ENCODE peak calls at places on chromosomes 11 and 22, in ten cellular contexts. One of them, this sample, is unnamed.

GRCh38 chr22:39110631-39111561 is 13.9 kb downstream of the APOBEC3H start:
- DNase-seq in Panc1: no peak
- DNase-seq in GM06990: no peak
- DNase-seq in HEK293T: no peak
- DNase-seq in T-cell: no peak
- DNase-seq in renal cortical epithelial cell: peak
- DNase-seq in Ammon's horn: no peak
- DNase-seq in fibroblast of lung: no peak
- DNase-seq in CD8-positive, alpha-beta T cell: no peak
- DNase-seq in naive thymus-derived CD8-positive, alpha-beta T cell: no peak
- DNase-seq in this sample: no peak

GRCh38 chr11:129257512-129257911 is 65.4 kb upstream of the ARHGAP32 start:
- DNase-seq in renal cortical epithelial cell: peak
- DNase-seq in HEK293T: no peak
- DNase-seq in fibroblast of lung: no peak
- DNase-seq in naive thymus-derived CD8-positive, alpha-beta T cell: no peak
- DNase-seq in Panc1: no peak
- DNase-seq in GM06990: no peak
- DNase-seq in T-cell: no peak
- DNase-seq in Ammon's horn: no peak
- DNase-seq in CD8-positive, alpha-beta T cell: no peak
- DNase-seq in this sample: no peak

GRCh38 chr22:30636226-30637077 is 871 bp downstream of the SLC35E4 start:
- DNase-seq in fibroblast of lung: peak
- DNase-seq in CD8-positive, alpha-beta T cell: peak
- DNase-seq in GM06990: no peak
- DNase-seq in naive thymus-derived CD8-positive, alpha-beta T cell: no peak
- DNase-seq in renal cortical epithelial cell: no peak
- DNase-seq in Panc1: no peak
- DNase-seq in T-cell: no peak
- DNase-seq in HEK293T: no peak
- DNase-seq in Ammon's horn: peak
- DNase-seq in this sample: no peak

GRCh38 chr11:8366316-8366715 is 102.6 kb upstream of the LMO1 start:
- DNase-seq in fibroblast of lung: no peak
- DNase-seq in Ammon's horn: no peak
- DNase-seq in CD8-positive, alpha-beta T cell: no peak
- DNase-seq in renal cortical epithelial cell: no peak
- DNase-seq in GM06990: no peak
- DNase-seq in HEK293T: no peak
- DNase-seq in T-cell: no peak
- DNase-seq in Panc1: no peak
- DNase-seq in naive thymus-derived CD8-positive, alpha-beta T cell: no peak
- DNase-seq in this sample: no peak

GRCh38 chr11:44754876-44755552 is 28.3 kb downstream of the TSPAN18 start:
- DNase-seq in fibroblast of lung: no peak
- DNase-seq in GM06990: no peak
- DNase-seq in Panc1: no peak
- DNase-seq in HEK293T: no peak
- DNase-seq in T-cell: no peak
- DNase-seq in renal cortical epithelial cell: no peak
- DNase-seq in naive thymus-derived CD8-positive, alpha-beta T cell: no peak
- DNase-seq in Ammon's horn: no peak
- DNase-seq in CD8-positive, alpha-beta T cell: no peak
- DNase-seq in this sample: no peak

GRCh38 chr11:74278721-74279148 is 32.7 kb downstream of the P4HA3 start:
- DNase-seq in fibroblast of lung: peak
- DNase-seq in Ammon's horn: no peak
- DNase-seq in GM06990: no peak
- DNase-seq in Panc1: peak
- DNase-seq in renal cortical epithelial cell: peak
- DNase-seq in CD8-positive, alpha-beta T cell: no peak
- DNase-seq in HEK293T: no peak
- DNase-seq in naive thymus-derived CD8-positive, alpha-beta T cell: no peak
- DNase-seq in T-cell: no peak
- DNase-seq in this sample: no peak

GRCh38 chr11:69460540-69461257 is 20.8 kb upstream of the LINC01488 start:
- DNase-seq in naive thymus-derived CD8-positive, alpha-beta T cell: no peak
- DNase-seq in Panc1: no peak
- DNase-seq in renal cortical epithelial cell: peak
- DNase-seq in T-cell: no peak
- DNase-seq in CD8-positive, alpha-beta T cell: no peak
- DNase-seq in GM06990: no peak
- DNase-seq in Ammon's horn: no peak
- DNase-seq in fibroblast of lung: peak
- DNase-seq in HEK293T: no peak
- DNase-seq in this sample: no peak

GRCh38 chr11:34915136-34916013 is 804 bp downstream of the APIP start:
- DNase-seq in T-cell: no peak
- DNase-seq in Ammon's horn: peak
- DNase-seq in naive thymus-derived CD8-positive, alpha-beta T cell: no peak
- DNase-seq in GM06990: no peak
- DNase-seq in CD8-positive, alpha-beta T cell: no peak
- DNase-seq in Panc1: no peak
- DNase-seq in HEK293T: peak
- DNase-seq in fibroblast of lung: peak
- DNase-seq in renal cortical epithelial cell: peak
- DNase-seq in this sample: no peak

GRCh38 chr22:28958611-28959010 is 75.2 kb downstream of the ZNRF3 start:
- DNase-seq in Ammon's horn: peak
- DNase-seq in naive thymus-derived CD8-positive, alpha-beta T cell: no peak
- DNase-seq in T-cell: no peak
- DNase-seq in renal cortical epithelial cell: peak
- DNase-seq in Panc1: no peak
- DNase-seq in HEK293T: no peak
- DNase-seq in GM06990: no peak
- DNase-seq in fibroblast of lung: peak
- DNase-seq in CD8-positive, alpha-beta T cell: no peak
- DNase-seq in this sample: no peak

GRCh38 chr11:35394941-35395340 is 24.4 kb downstream of the SLC1A2 start:
- DNase-seq in CD8-positive, alpha-beta T cell: no peak
- DNase-seq in renal cortical epithelial cell: no peak
- DNase-seq in Ammon's horn: no peak
- DNase-seq in T-cell: no peak
- DNase-seq in HEK293T: no peak
- DNase-seq in naive thymus-derived CD8-positive, alpha-beta T cell: no peak
- DNase-seq in GM06990: no peak
- DNase-seq in fibroblast of lung: no peak
- DNase-seq in Panc1: no peak
- DNase-seq in this sample: no peak

GRCh38 chr11:12186683-12187082 is 76.3 kb downstream of the MICAL2 start:
- DNase-seq in CD8-positive, alpha-beta T cell: no peak
- DNase-seq in T-cell: no peak
- DNase-seq in GM06990: no peak
- DNase-seq in fibroblast of lung: no peak
- DNase-seq in Panc1: no peak
- DNase-seq in naive thymus-derived CD8-positive, alpha-beta T cell: no peak
- DNase-seq in Ammon's horn: no peak
- DNase-seq in renal cortical epithelial cell: no peak
- DNase-seq in HEK293T: no peak
- DNase-seq in this sample: no peak

GRCh38 chr11:60699282-60699681 is at the start of gene MS4A8:
- DNase-seq in fibroblast of lung: no peak
- DNase-seq in Ammon's horn: no peak
- DNase-seq in T-cell: no peak
- DNase-seq in renal cortical epithelial cell: no peak
- DNase-seq in HEK293T: peak
- DNase-seq in naive thymus-derived CD8-positive, alpha-beta T cell: no peak
- DNase-seq in CD8-positive, alpha-beta T cell: no peak
- DNase-seq in GM06990: no peak
- DNase-seq in Panc1: no peak
- DNase-seq in this sample: no peak

GRCh38 chr11:125621995-125622394 is 3.0 kb upstream of the CHEK1 start:
- DNase-seq in T-cell: no peak
- DNase-seq in Panc1: no peak
- DNase-seq in GM06990: no peak
- DNase-seq in renal cortical epithelial cell: peak
- DNase-seq in naive thymus-derived CD8-positive, alpha-beta T cell: no peak
- DNase-seq in Ammon's horn: no peak
- DNase-seq in CD8-positive, alpha-beta T cell: no peak
- DNase-seq in HEK293T: no peak
- DNase-seq in fibroblast of lung: peak
- DNase-seq in this sample: no peak

GRCh38 chr11:2690596-2691354 is 9.0 kb downstream of the KCNQ1OT1 start:
- DNase-seq in GM06990: no peak
- DNase-seq in Ammon's horn: no peak
- DNase-seq in fibroblast of lung: no peak
- DNase-seq in renal cortical epithelial cell: no peak
- DNase-seq in naive thymus-derived CD8-positive, alpha-beta T cell: no peak
- DNase-seq in Panc1: no peak
- DNase-seq in HEK293T: no peak
- DNase-seq in T-cell: no peak
- DNase-seq in CD8-positive, alpha-beta T cell: no peak
- DNase-seq in this sample: no peak

GRCh38 chr11:28169816-28170215 is 61.6 kb downstream of the METTL15 start:
- DNase-seq in HEK293T: no peak
- DNase-seq in GM06990: no peak
- DNase-seq in Ammon's horn: peak
- DNase-seq in Panc1: no peak
- DNase-seq in naive thymus-derived CD8-positive, alpha-beta T cell: no peak
- DNase-seq in T-cell: no peak
- DNase-seq in renal cortical epithelial cell: peak
- DNase-seq in CD8-positive, alpha-beta T cell: no peak
- DNase-seq in fibroblast of lung: peak
- DNase-seq in this sample: no peak